ENCODE peak calls at places on chromosomes 3 and 15, in four cellular contexts. A, T, W and Y are unnamed samples.

GRCh38 chr3:23916152-23916885 is 471 bp downstream of the NKIRAS1 start:
- DNase-seq in T (no peak), A (no peak), W (no peak), Y (no peak)

GRCh38 chr3:127480196-127480933 is 110.2 kb downstream of the TPRA1 start:
- DNase-seq in T (no peak), W (no peak), A (no peak), Y (no peak)

GRCh38 chr15:59294961-59295741 is 77.5 kb downstream of the MYO1E start:
- DNase-seq in A (no peak), W (no peak), T (no peak), Y (no peak)

GRCh38 chr15:86329311-86330013 is 249.8 kb downstream of the AGBL1 start:
- DNase-seq in A (no peak), T (no peak), W (no peak), Y (no peak)

GRCh38 chr3:131713416-131714118 is 210.8 kb upstream of the MRPL3 start:
- DNase-seq in T (no peak), W (no peak), A (no peak), Y (no peak)

GRCh38 chr15:32098033-32098432 is 67.7 kb downstream of the CHRNA7 start:
- DNase-seq in T (no peak), W (no peak), A (no peak), Y (no peak)

GRCh38 chr3:141076026-141076797 is 25.1 kb downstream of the SPSB4 start:
- DNase-seq in T (no peak), W (no peak), A (no peak), Y (no peak)

GRCh38 chr3:51800758-51801140 is 21.7 kb upstream of the IQCF6 start:
- DNase-seq in T (no peak), A (no peak), W (no peak), Y (no peak)

GRCh38 chr3:126467611-126467955 is 8.1 kb downstream of the ZXDC start:
- DNase-seq in W (no peak), T (no peak), A (no peak), Y (no peak)

GRCh38 chr3:1404270-1404669 is 311.4 kb downstream of the CNTN6 start:
- DNase-seq in T (no peak), W (no peak), A (no peak), Y (no peak)

GRCh38 chr15:48250640-48251076 is 44.6 kb downstream of the SLC12A1 start:
- DNase-seq in W (peak), T (peak), A (peak), Y (peak)

GRCh38 chr3:11370134-11370533 is 97.9 kb downstream of the ATG7 start:
- DNase-seq in W (no peak), T (no peak), A (no peak), Y (no peak)

GRCh38 chr15:41566121-41566885 is 7.3 kb downstream of the TYRO3 start:
- DNase-seq in T (no peak), A (no peak), W (no peak), Y (peak)

GRCh38 chr3:47577583-47578118 is 1.0 kb downstream of the CSPG5 start:
- DNase-seq in A (no peak), T (no peak), W (no peak), Y (no peak)

GRCh38 chr15:99435138-99435695 is 130.6 kb upstream of the MEF2A start:
- DNase-seq in W (no peak), T (no peak), A (no peak), Y (no peak)

GRCh38 chr3:113404637-113405036 is 36.7 kb downstream of the CFAP44 start:
- DNase-seq in T (no peak), W (no peak), A (no peak), Y (no peak)

GRCh38 chr3:82474711-82475110 is 713.3 kb upstream of the GBE1 start:
- DNase-seq in A (no peak), W (no peak), T (no peak), Y (no peak)

GRCh38 chr15:91150492-91151160 is 50.6 kb downstream of the SV2B start:
- DNase-seq in T (no peak), W (no peak), A (no peak), Y (no peak)

GRCh38 chr15:63718590-63719035 is 115.1 kb downstream of the HERC1 start:
- DNase-seq in W (no peak), A (no peak), T (peak), Y (no peak)

GRCh38 chr3:135581806-135582205 is 383.7 kb upstream of the PPP2R3A start:
- DNase-seq in W (no peak), T (no peak), A (no peak), Y (peak)

GRCh38 chr3:60886518-60886917 is 364.7 kb downstream of the FHIT start:
- DNase-seq in W (no peak), T (no peak), A (no peak), Y (no peak)

GRCh38 chr15:65952425-65953053 is 83.2 kb downstream of the RAB11A start:
- DNase-seq in W (no peak), A (peak), T (peak), Y (peak)

GRCh38 chr3:192422321-192422997 is 304.9 kb downstream of the FGF12 start:
- DNase-seq in W (no peak), A (no peak), T (no peak), Y (no peak)

GRCh38 chr3:128549283-128550112 is 56.5 kb upstream of the GATA2 start:
- DNase-seq in W (no peak), A (no peak), T (peak), Y (peak)
- TF ChIP-seq FOXK2 in W (no peak), A (no peak), T (no peak), Y (no peak)

DNA sequence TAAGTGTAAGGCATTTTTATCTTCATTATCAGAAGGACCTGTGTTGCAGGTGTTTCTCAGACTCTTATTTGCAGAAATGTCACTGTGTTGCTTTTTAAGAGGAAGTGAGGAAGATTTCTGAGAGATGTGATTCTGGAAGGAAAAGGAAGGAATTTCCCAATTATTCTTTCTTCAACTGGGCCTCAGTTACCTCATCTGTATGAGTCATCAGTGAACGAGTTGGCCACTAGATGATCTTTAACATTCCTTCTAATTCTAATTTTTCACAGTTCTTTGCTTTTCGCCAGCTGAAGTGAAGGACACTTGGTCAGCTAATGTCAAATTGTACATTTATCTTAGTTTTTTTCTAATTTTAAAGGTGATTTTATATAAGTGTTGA is 28.9 kb downstream of the CLEC3B start:
- DNase-seq in W (no peak), T (no peak), A (no peak), Y (no peak)
- TF ChIP-seq FOXK2 in W (no peak), T (no peak), A (no peak), Y (no peak)

DNA sequence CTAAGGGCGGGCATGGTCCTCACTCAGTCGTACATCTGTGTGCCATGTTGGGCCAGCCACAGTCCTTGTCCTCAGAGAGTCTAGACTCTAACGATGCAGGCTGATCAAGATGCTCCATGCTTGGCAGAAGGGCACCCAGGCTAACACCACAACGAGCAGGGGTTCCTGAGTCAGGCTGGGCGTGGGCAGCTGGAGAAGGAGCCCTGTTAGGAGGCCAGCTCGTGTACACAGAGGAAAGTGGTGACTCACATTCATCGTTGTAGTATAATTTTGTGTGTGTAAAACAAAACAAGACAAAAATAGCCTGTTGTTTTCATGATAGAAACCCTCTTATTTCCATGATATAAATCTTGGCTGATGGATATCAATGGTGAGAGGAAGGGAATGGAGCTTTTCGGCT is 80.9 kb downstream of the CCK start:
- DNase-seq in A (no peak), T (no peak), W (no peak), Y (no peak)
- TF ChIP-seq FOXK2 in A (no peak), T (no peak), W (no peak), Y (no peak)

DNA sequence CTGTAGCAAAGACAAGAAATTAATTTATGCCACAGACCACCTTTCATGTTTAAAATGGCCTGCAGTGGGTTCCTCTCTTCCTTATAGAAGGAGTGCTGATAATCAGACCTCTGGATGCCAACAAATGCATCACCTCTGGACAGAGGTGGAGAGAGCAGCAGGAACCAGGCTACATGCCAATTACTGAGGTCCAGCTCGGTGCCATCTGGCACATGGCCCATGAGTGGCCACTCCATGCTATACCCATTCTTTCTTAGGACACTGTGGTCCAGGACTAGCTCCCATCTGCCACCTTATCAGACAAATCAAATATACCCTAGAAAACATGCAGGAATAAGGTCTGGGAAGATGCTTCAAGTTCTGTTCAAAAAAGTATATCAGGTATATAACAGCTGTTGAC is 60.7 kb downstream of the TBC1D2B start:
- DNase-seq in A (no peak), T (no peak), W (no peak), Y (no peak)
- TF ChIP-seq FOXK2 in A (no peak), T (no peak), W (no peak), Y (no peak)

GRCh38 chr15:84829428-84829827 is 12.3 kb downstream of the ALPK3 start:
- DNase-seq in A (no peak), T (no peak), W (no peak), Y (peak)

GRCh38 chr15:84826369-84826823 is 9.2 kb downstream of the ALPK3 start:
- DNase-seq in W (no peak), A (peak), T (peak), Y (peak)

GRCh38 chr15:84831028-84831427 is 13.9 kb downstream of the ALPK3 start:
- DNase-seq in A (no peak), T (no peak), W (no peak), Y (no peak)

GRCh38 chr15:84827246-84827645 is 10.1 kb downstream of the ALPK3 start:
- DNase-seq in A (no peak), T (no peak), W (no peak), Y (no peak)

GRCh38 chr15:84828433-84828908 is 11.3 kb downstream of the ALPK3 start:
- DNase-seq in W (no peak), T (no peak), A (no peak), Y (no peak)
- TF ChIP-seq FOXK2 in W (no peak), T (no peak), A (no peak), Y (no peak)